ENCODE peak calls at places on chromosomes 16 and 17, in four cellular contexts. One of them, this sample, is unnamed.

GRCh38 chr17:77423589-77424451 is 283.1 kb downstream of the SEC14L1 start:
- DNase-seq in endothelial cell: no peak
- DNase-seq in activated CD4-positive, alpha-beta T cell treated with anti-CD3 and anti-CD28 coated beads, Interleukin-2, amount 50 U/mL, for 4 hours: no peak
- DNase-seq in CD4-positive, alpha-beta T cell: no peak
- DNase-seq in this sample: no peak

GRCh38 chr16:15906439-15906838 is 18.0 kb upstream of the CEP20 start:
- DNase-seq in CD4-positive, alpha-beta T cell: no peak
- DNase-seq in endothelial cell: no peak
- DNase-seq in activated CD4-positive, alpha-beta T cell treated with anti-CD3 and anti-CD28 coated beads, Interleukin-2, amount 50 U/mL, for 4 hours: no peak
- DNase-seq in this sample: no peak

GRCh38 chr16:81873221-81873620 is 94.1 kb downstream of the PLCG2 start:
- DNase-seq in activated CD4-positive, alpha-beta T cell treated with anti-CD3 and anti-CD28 coated beads, Interleukin-2, amount 50 U/mL, for 4 hours: no peak
- DNase-seq in CD4-positive, alpha-beta T cell: no peak
- DNase-seq in endothelial cell: no peak
- DNase-seq in this sample: no peak

GRCh38 chr16:27378871-27379580 is 22.9 kb upstream of the IL21R start:
- DNase-seq in activated CD4-positive, alpha-beta T cell treated with anti-CD3 and anti-CD28 coated beads, Interleukin-2, amount 50 U/mL, for 4 hours: no peak
- DNase-seq in CD4-positive, alpha-beta T cell: no peak
- DNase-seq in endothelial cell: no peak
- DNase-seq in this sample: no peak

GRCh38 chr17:77834170-77835115 is 124.1 kb upstream of the TNRC6C start:
- DNase-seq in CD4-positive, alpha-beta T cell: peak
- DNase-seq in activated CD4-positive, alpha-beta T cell treated with anti-CD3 and anti-CD28 coated beads, Interleukin-2, amount 50 U/mL, for 4 hours: peak
- DNase-seq in endothelial cell: no peak
- DNase-seq in this sample: peak

GRCh38 chr17:29124135-29124930 is 55.9 kb downstream of the MYO18A start:
- DNase-seq in endothelial cell: peak
- DNase-seq in CD4-positive, alpha-beta T cell: no peak
- DNase-seq in activated CD4-positive, alpha-beta T cell treated with anti-CD3 and anti-CD28 coated beads, Interleukin-2, amount 50 U/mL, for 4 hours: no peak
- DNase-seq in this sample: peak

GRCh38 chr17:73098919-73099318 is 6.4 kb upstream of the SLC39A11 start:
- DNase-seq in CD4-positive, alpha-beta T cell: no peak
- DNase-seq in endothelial cell: no peak
- DNase-seq in activated CD4-positive, alpha-beta T cell treated with anti-CD3 and anti-CD28 coated beads, Interleukin-2, amount 50 U/mL, for 4 hours: no peak
- DNase-seq in this sample: no peak

GRCh38 chr16:84380405-84380804 is 12.1 kb downstream of the ATP2C2 start:
- DNase-seq in activated CD4-positive, alpha-beta T cell treated with anti-CD3 and anti-CD28 coated beads, Interleukin-2, amount 50 U/mL, for 4 hours: no peak
- DNase-seq in CD4-positive, alpha-beta T cell: no peak
- DNase-seq in endothelial cell: no peak
- DNase-seq in this sample: no peak

GRCh38 chr16:55280622-55281021 is 43.4 kb upstream of the IRX6 start:
- DNase-seq in CD4-positive, alpha-beta T cell: no peak
- DNase-seq in endothelial cell: no peak
- DNase-seq in activated CD4-positive, alpha-beta T cell treated with anti-CD3 and anti-CD28 coated beads, Interleukin-2, amount 50 U/mL, for 4 hours: no peak
- DNase-seq in this sample: no peak

GRCh38 chr16:17228048-17228707 is 242.6 kb downstream of the XYLT1 start:
- DNase-seq in endothelial cell: no peak
- DNase-seq in activated CD4-positive, alpha-beta T cell treated with anti-CD3 and anti-CD28 coated beads, Interleukin-2, amount 50 U/mL, for 4 hours: no peak
- DNase-seq in CD4-positive, alpha-beta T cell: no peak
- DNase-seq in this sample: peak

GRCh38 chr17:35046740-35047283 is 16.7 kb downstream of the RFFL start:
- DNase-seq in endothelial cell: no peak
- DNase-seq in CD4-positive, alpha-beta T cell: peak
- DNase-seq in activated CD4-positive, alpha-beta T cell treated with anti-CD3 and anti-CD28 coated beads, Interleukin-2, amount 50 U/mL, for 4 hours: peak
- DNase-seq in this sample: peak

GRCh38 chr16:28264656-28265055 is 27.7 kb upstream of the SBK1 start:
- DNase-seq in activated CD4-positive, alpha-beta T cell treated with anti-CD3 and anti-CD28 coated beads, Interleukin-2, amount 50 U/mL, for 4 hours: no peak
- DNase-seq in endothelial cell: no peak
- DNase-seq in CD4-positive, alpha-beta T cell: no peak
- DNase-seq in this sample: peak

GRCh38 chr17:32596206-32596605 is 109.4 kb downstream of the CDK5R1 start:
- DNase-seq in endothelial cell: no peak
- DNase-seq in activated CD4-positive, alpha-beta T cell treated with anti-CD3 and anti-CD28 coated beads, Interleukin-2, amount 50 U/mL, for 4 hours: no peak
- DNase-seq in CD4-positive, alpha-beta T cell: no peak
- DNase-seq in this sample: no peak

GRCh38 chr16:3243882-3244281 is 8.9 kb upstream of the ZNF200 start:
- DNase-seq in CD4-positive, alpha-beta T cell: no peak
- DNase-seq in endothelial cell: no peak
- DNase-seq in activated CD4-positive, alpha-beta T cell treated with anti-CD3 and anti-CD28 coated beads, Interleukin-2, amount 50 U/mL, for 4 hours: no peak
- DNase-seq in this sample: no peak

GRCh38 chr16:88407807-88408206 is 25.0 kb downstream of the ZNF469 start:
- DNase-seq in endothelial cell: no peak
- DNase-seq in activated CD4-positive, alpha-beta T cell treated with anti-CD3 and anti-CD28 coated beads, Interleukin-2, amount 50 U/mL, for 4 hours: no peak
- DNase-seq in CD4-positive, alpha-beta T cell: no peak
- DNase-seq in this sample: no peak

GRCh38 chr17:83055911-83056582 is 23.4 kb upstream of the METRNL start:
- DNase-seq in activated CD4-positive, alpha-beta T cell treated with anti-CD3 and anti-CD28 coated beads, Interleukin-2, amount 50 U/mL, for 4 hours: no peak
- DNase-seq in CD4-positive, alpha-beta T cell: no peak
- DNase-seq in endothelial cell: peak
- DNase-seq in this sample: no peak

GRCh38 chr16:65489531-65490023 is 367.7 kb upstream of the CDH11 start:
- DNase-seq in CD4-positive, alpha-beta T cell: no peak
- DNase-seq in activated CD4-positive, alpha-beta T cell treated with anti-CD3 and anti-CD28 coated beads, Interleukin-2, amount 50 U/mL, for 4 hours: no peak
- DNase-seq in endothelial cell: no peak
- DNase-seq in this sample: no peak

GRCh38 chr16:70662991-70663523 is 16.7 kb downstream of the IL34 start:
- DNase-seq in endothelial cell: no peak
- DNase-seq in activated CD4-positive, alpha-beta T cell treated with anti-CD3 and anti-CD28 coated beads, Interleukin-2, amount 50 U/mL, for 4 hours: no peak
- DNase-seq in CD4-positive, alpha-beta T cell: no peak
- DNase-seq in this sample: no peak

GRCh38 chr16:49838361-49838638 is 17.6 kb downstream of the ZNF423 start:
- DNase-seq in endothelial cell: no peak
- DNase-seq in CD4-positive, alpha-beta T cell: no peak
- DNase-seq in activated CD4-positive, alpha-beta T cell treated with anti-CD3 and anti-CD28 coated beads, Interleukin-2, amount 50 U/mL, for 4 hours: no peak
- DNase-seq in this sample: no peak

GRCh38 chr17:17497845-17498520 is 1.8 kb upstream of the RASD1 start:
- DNase-seq in CD4-positive, alpha-beta T cell: no peak
- DNase-seq in activated CD4-positive, alpha-beta T cell treated with anti-CD3 and anti-CD28 coated beads, Interleukin-2, amount 50 U/mL, for 4 hours: no peak
- DNase-seq in endothelial cell: no peak
- DNase-seq in this sample: no peak

GRCh38 chr16:57091990-57092785 is at the start of gene CPNE2:
- DNase-seq in activated CD4-positive, alpha-beta T cell treated with anti-CD3 and anti-CD28 coated beads, Interleukin-2, amount 50 U/mL, for 4 hours: no peak
- DNase-seq in CD4-positive, alpha-beta T cell: no peak
- DNase-seq in endothelial cell: peak
- DNase-seq in this sample: peak

GRCh38 chr16:78874241-78874983 is 726.1 kb downstream of the MAF start:
- DNase-seq in activated CD4-positive, alpha-beta T cell treated with anti-CD3 and anti-CD28 coated beads, Interleukin-2, amount 50 U/mL, for 4 hours: no peak
- DNase-seq in endothelial cell: no peak
- DNase-seq in CD4-positive, alpha-beta T cell: no peak
- DNase-seq in this sample: no peak

GRCh38 chr17:57286372-57287105 is 30.2 kb downstream of the MSI2 start:
- DNase-seq in endothelial cell: no peak
- DNase-seq in activated CD4-positive, alpha-beta T cell treated with anti-CD3 and anti-CD28 coated beads, Interleukin-2, amount 50 U/mL, for 4 hours: no peak
- DNase-seq in CD4-positive, alpha-beta T cell: no peak
- DNase-seq in this sample: no peak

GRCh38 chr17:50109207-50109606 is 14.1 kb downstream of the PDK2 start:
- DNase-seq in CD4-positive, alpha-beta T cell: no peak
- DNase-seq in activated CD4-positive, alpha-beta T cell treated with anti-CD3 and anti-CD28 coated beads, Interleukin-2, amount 50 U/mL, for 4 hours: no peak
- DNase-seq in endothelial cell: no peak
- DNase-seq in this sample: no peak

GRCh38 chr16:85844786-85845185 is 45.3 kb downstream of the COX4I1 start:
- DNase-seq in activated CD4-positive, alpha-beta T cell treated with anti-CD3 and anti-CD28 coated beads, Interleukin-2, amount 50 U/mL, for 4 hours: no peak
- DNase-seq in endothelial cell: no peak
- DNase-seq in CD4-positive, alpha-beta T cell: no peak
- DNase-seq in this sample: no peak

GRCh38 chr17:80380068-80381061 is 34.6 kb upstream of the ENDOV start:
- DNase-seq in endothelial cell: no peak
- DNase-seq in CD4-positive, alpha-beta T cell: no peak
- DNase-seq in activated CD4-positive, alpha-beta T cell treated with anti-CD3 and anti-CD28 coated beads, Interleukin-2, amount 50 U/mL, for 4 hours: no peak
- DNase-seq in this sample: no peak

GRCh38 chr17:73694491-73694890 is 50.2 kb upstream of the SDK2 start:
- DNase-seq in activated CD4-positive, alpha-beta T cell treated with anti-CD3 and anti-CD28 coated beads, Interleukin-2, amount 50 U/mL, for 4 hours: no peak
- DNase-seq in endothelial cell: no peak
- DNase-seq in CD4-positive, alpha-beta T cell: no peak
- DNase-seq in this sample: no peak

GRCh38 chr16:76278976-76279375 is 1.8 kb downstream of the CNTNAP4 start:
- DNase-seq in activated CD4-positive, alpha-beta T cell treated with anti-CD3 and anti-CD28 coated beads, Interleukin-2, amount 50 U/mL, for 4 hours: no peak
- DNase-seq in endothelial cell: no peak
- DNase-seq in CD4-positive, alpha-beta T cell: no peak
- DNase-seq in this sample: no peak

GRCh38 chr16:30775381-30776099 is 11.5 kb downstream of the ZNF629 start:
- DNase-seq in endothelial cell: peak
- DNase-seq in CD4-positive, alpha-beta T cell: peak
- DNase-seq in activated CD4-positive, alpha-beta T cell treated with anti-CD3 and anti-CD28 coated beads, Interleukin-2, amount 50 U/mL, for 4 hours: peak
- DNase-seq in this sample: peak

GRCh38 chr17:81898029-81898866 is 3.8 kb upstream of the NPB start:
- DNase-seq in activated CD4-positive, alpha-beta T cell treated with anti-CD3 and anti-CD28 coated beads, Interleukin-2, amount 50 U/mL, for 4 hours: no peak
- DNase-seq in endothelial cell: no peak
- DNase-seq in CD4-positive, alpha-beta T cell: no peak
- DNase-seq in this sample: no peak

GRCh38 chr17:78738698-78739097 is 43.4 kb downstream of the CYTH1 start:
- DNase-seq in CD4-positive, alpha-beta T cell: no peak
- DNase-seq in activated CD4-positive, alpha-beta T cell treated with anti-CD3 and anti-CD28 coated beads, Interleukin-2, amount 50 U/mL, for 4 hours: no peak
- DNase-seq in endothelial cell: no peak
- DNase-seq in this sample: no peak